ENCODE peak calls at places on chromosomes 5 and 9, in nine cellular contexts. One of them, this sample, is unnamed.

GRCh38 chr9:28805197-28805596 is 1231.9 kb upstream of the C9orf72 start:
- DNase-seq in transverse colon: no peak
- DNase-seq in stomach: no peak
- DNase-seq in K562: no peak
- DNase-seq in GM23338: no peak
- DNase-seq in GM12878: no peak
- DNase-seq in SK-N-SH: peak
- DNase-seq in prostate gland: no peak
- DNase-seq in GM12892: no peak
- DNase-seq in this sample: no peak

GRCh38 chr5:51389582-51390463 is 6.6 kb downstream of the ISL1 start:
- DNase-seq in transverse colon: no peak
- DNase-seq in stomach: no peak
- DNase-seq in K562: no peak
- DNase-seq in GM23338: peak
- DNase-seq in GM12878: no peak
- DNase-seq in SK-N-SH: peak
- DNase-seq in prostate gland: no peak
- DNase-seq in GM12892: no peak
- DNase-seq in this sample: no peak

GRCh38 chr5:111389390-111390082 is 122.8 kb downstream of the STARD4 start:
- DNase-seq in transverse colon: no peak
- DNase-seq in stomach: no peak
- DNase-seq in K562: no peak
- DNase-seq in GM23338: no peak
- DNase-seq in GM12878: no peak
- DNase-seq in SK-N-SH: no peak
- DNase-seq in prostate gland: no peak
- DNase-seq in GM12892: no peak
- DNase-seq in this sample: no peak

GRCh38 chr5:153623906-153624765 is 133.7 kb downstream of the GRIA1 start:
- DNase-seq in transverse colon: no peak
- DNase-seq in stomach: no peak
- DNase-seq in K562: no peak
- DNase-seq in GM23338: no peak
- DNase-seq in GM12878: no peak
- DNase-seq in SK-N-SH: no peak
- DNase-seq in prostate gland: no peak
- DNase-seq in GM12892: no peak
- DNase-seq in this sample: no peak

GRCh38 chr9:78298046-78298511 is 1.2 kb downstream of the PSAT1 start:
- DNase-seq in transverse colon: no peak
- DNase-seq in stomach: no peak
- DNase-seq in K562: peak
- DNase-seq in GM23338: peak
- DNase-seq in GM12878: no peak
- DNase-seq in SK-N-SH: peak
- DNase-seq in prostate gland: no peak
- DNase-seq in GM12892: no peak
- DNase-seq in this sample: peak

GRCh38 chr5:60334281-60334713 is 365.7 kb downstream of the DEPDC1B start:
- DNase-seq in transverse colon: no peak
- DNase-seq in stomach: no peak
- DNase-seq in K562: no peak
- DNase-seq in GM23338: no peak
- DNase-seq in GM12878: no peak
- DNase-seq in SK-N-SH: no peak
- DNase-seq in prostate gland: no peak
- DNase-seq in GM12892: no peak
- DNase-seq in this sample: no peak

GRCh38 chr9:132937463-132937901 is 6.9 kb downstream of the TSC1 start:
- DNase-seq in transverse colon: no peak
- DNase-seq in stomach: no peak
- DNase-seq in K562: no peak
- DNase-seq in GM23338: no peak
- DNase-seq in GM12878: no peak
- DNase-seq in SK-N-SH: no peak
- DNase-seq in prostate gland: no peak
- DNase-seq in GM12892: no peak
- DNase-seq in this sample: no peak

GRCh38 chr9:97419315-97419867 is 7.5 kb downstream of the TDRD7 start:
- DNase-seq in transverse colon: no peak
- DNase-seq in stomach: no peak
- DNase-seq in K562: no peak
- DNase-seq in GM23338: no peak
- DNase-seq in GM12878: no peak
- DNase-seq in SK-N-SH: no peak
- DNase-seq in prostate gland: no peak
- DNase-seq in GM12892: no peak
- DNase-seq in this sample: no peak

GRCh38 chr5:920321-920720 is 27.6 kb downstream of the TRIP13 start:
- DNase-seq in transverse colon: no peak
- DNase-seq in stomach: no peak
- DNase-seq in K562: no peak
- DNase-seq in GM23338: no peak
- DNase-seq in GM12878: no peak
- DNase-seq in SK-N-SH: no peak
- DNase-seq in prostate gland: no peak
- DNase-seq in GM12892: no peak
- DNase-seq in this sample: no peak

GRCh38 chr5:921456-921855 is 28.8 kb downstream of the TRIP13 start:
- DNase-seq in transverse colon: no peak
- DNase-seq in stomach: no peak
- DNase-seq in K562: no peak
- DNase-seq in GM23338: no peak
- DNase-seq in GM12878: no peak
- DNase-seq in SK-N-SH: no peak
- DNase-seq in prostate gland: no peak
- DNase-seq in GM12892: no peak
- DNase-seq in this sample: no peak

GRCh38 chr5:922041-922744 is 29.5 kb downstream of the TRIP13 start:
- DNase-seq in transverse colon: no peak
- DNase-seq in stomach: no peak
- DNase-seq in K562: no peak
- DNase-seq in GM23338: no peak
- DNase-seq in GM12878: no peak
- DNase-seq in SK-N-SH: no peak
- DNase-seq in prostate gland: no peak
- DNase-seq in GM12892: no peak
- DNase-seq in this sample: no peak

GRCh38 chr5:923473-923873 is 30.8 kb downstream of the TRIP13 start:
- DNase-seq in transverse colon: peak
- DNase-seq in stomach: peak
- DNase-seq in K562: peak
- DNase-seq in GM23338: peak
- DNase-seq in GM12878: no peak
- DNase-seq in SK-N-SH: peak
- DNase-seq in prostate gland: peak
- DNase-seq in GM12892: peak
- DNase-seq in this sample: peak

GRCh38 chr5:922745-923472 is 30.2 kb downstream of the TRIP13 start:
- DNase-seq in transverse colon: no peak
- DNase-seq in stomach: no peak
- DNase-seq in K562: no peak
- DNase-seq in GM23338: no peak
- DNase-seq in GM12878: no peak
- DNase-seq in SK-N-SH: peak
- DNase-seq in prostate gland: no peak
- DNase-seq in GM12892: no peak
- DNase-seq in this sample: no peak
- TF ChIP-seq POLR2AphosphoS5 in transverse colon: no peak
- TF ChIP-seq POLR2AphosphoS5 in stomach: no peak
- TF ChIP-seq POLR2AphosphoS5 in K562: no peak
- TF ChIP-seq POLR2AphosphoS5 in GM23338: no peak
- TF ChIP-seq POLR2AphosphoS5 in GM12878: no peak
- TF ChIP-seq POLR2AphosphoS5 in SK-N-SH: no peak
- TF ChIP-seq POLR2AphosphoS5 in prostate gland: no peak
- TF ChIP-seq POLR2AphosphoS5 in GM12892: no peak
- TF ChIP-seq POLR2AphosphoS5 in this sample: no peak

GRCh38 chr5:148085934-148086333 is 22.2 kb downstream of the SPINK5 start:
- DNase-seq in transverse colon: no peak
- DNase-seq in stomach: no peak
- DNase-seq in K562: no peak
- DNase-seq in GM23338: no peak
- DNase-seq in GM12878: no peak
- DNase-seq in SK-N-SH: no peak
- DNase-seq in prostate gland: no peak
- DNase-seq in GM12892: no peak
- DNase-seq in this sample: no peak
- TF ChIP-seq POLR2AphosphoS5 in transverse colon: no peak
- TF ChIP-seq POLR2AphosphoS5 in stomach: no peak
- TF ChIP-seq POLR2AphosphoS5 in K562: no peak
- TF ChIP-seq POLR2AphosphoS5 in GM23338: no peak
- TF ChIP-seq POLR2AphosphoS5 in GM12878: no peak
- TF ChIP-seq POLR2AphosphoS5 in SK-N-SH: no peak
- TF ChIP-seq POLR2AphosphoS5 in prostate gland: no peak
- TF ChIP-seq POLR2AphosphoS5 in GM12892: no peak
- TF ChIP-seq POLR2AphosphoS5 in this sample: no peak

DNA sequence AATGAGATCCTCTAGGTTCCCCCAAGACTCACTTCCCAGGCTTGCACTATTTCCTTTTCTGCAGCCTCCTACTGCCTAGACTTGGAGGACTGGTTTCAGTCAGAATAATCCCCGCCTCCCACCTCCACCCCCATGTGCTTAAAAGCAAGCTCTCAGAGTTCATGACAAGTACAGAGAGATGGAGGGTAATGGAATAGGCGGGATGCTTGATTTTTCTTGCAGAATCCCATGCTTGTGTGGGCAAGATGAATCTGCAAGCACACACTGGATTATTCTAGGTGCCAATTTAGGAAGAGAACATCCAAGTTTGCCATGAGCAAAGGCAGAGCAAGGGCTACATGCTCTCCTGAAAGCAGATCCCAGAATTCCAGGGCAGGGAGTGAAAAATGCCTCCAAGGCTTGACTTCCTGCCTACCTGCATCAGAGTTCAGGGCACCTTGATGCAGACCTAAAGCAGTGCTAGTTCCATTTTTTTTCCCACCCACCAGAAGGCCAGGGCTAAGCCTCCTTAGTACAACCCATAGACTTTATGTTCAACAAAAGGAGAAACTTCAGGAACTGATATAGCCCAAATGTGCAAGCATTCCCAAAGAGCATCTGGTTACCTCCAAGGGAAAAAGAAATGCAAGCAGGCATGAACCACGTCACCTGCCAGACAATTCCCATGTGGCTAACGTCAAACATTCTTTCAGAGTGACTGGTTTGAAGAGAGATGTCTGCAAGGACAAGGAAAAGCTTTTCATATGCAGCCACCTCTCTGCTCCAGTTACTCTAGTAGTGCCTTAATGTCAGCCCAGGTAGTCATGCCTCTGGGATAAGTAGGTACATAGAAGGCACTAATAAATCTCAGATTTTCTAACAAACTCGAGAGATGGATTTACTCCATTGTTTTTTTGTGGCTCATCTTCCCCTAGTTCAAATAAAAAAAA is 97.1 kb upstream of the IFNK start:
- DNase-seq in transverse colon: no peak
- DNase-seq in stomach: no peak
- DNase-seq in K562: no peak
- DNase-seq in GM23338: peak
- DNase-seq in GM12878: no peak
- DNase-seq in SK-N-SH: no peak
- DNase-seq in prostate gland: no peak
- DNase-seq in GM12892: no peak
- DNase-seq in this sample: no peak
- TF ChIP-seq POLR2AphosphoS5 in transverse colon: no peak
- TF ChIP-seq POLR2AphosphoS5 in stomach: peak
- TF ChIP-seq POLR2AphosphoS5 in K562: no peak
- TF ChIP-seq POLR2AphosphoS5 in GM23338: no peak
- TF ChIP-seq POLR2AphosphoS5 in GM12878: no peak
- TF ChIP-seq POLR2AphosphoS5 in SK-N-SH: peak
- TF ChIP-seq POLR2AphosphoS5 in prostate gland: no peak
- TF ChIP-seq POLR2AphosphoS5 in GM12892: no peak
- TF ChIP-seq POLR2AphosphoS5 in this sample: no peak

GRCh38 chr5:124630767-124631704 is 115.4 kb downstream of the ZNF608 start:
- DNase-seq in transverse colon: no peak
- DNase-seq in stomach: no peak
- DNase-seq in K562: no peak
- DNase-seq in GM23338: no peak
- DNase-seq in GM12878: no peak
- DNase-seq in SK-N-SH: no peak
- DNase-seq in prostate gland: no peak
- DNase-seq in GM12892: no peak
- DNase-seq in this sample: no peak

GRCh38 chr5:124626053-124626452 is 120.4 kb downstream of the ZNF608 start:
- DNase-seq in transverse colon: no peak
- DNase-seq in stomach: no peak
- DNase-seq in K562: no peak
- DNase-seq in GM23338: no peak
- DNase-seq in GM12878: no peak
- DNase-seq in SK-N-SH: no peak
- DNase-seq in prostate gland: no peak
- DNase-seq in GM12892: no peak
- DNase-seq in this sample: no peak

GRCh38 chr5:124628251-124628650 is 118.2 kb downstream of the ZNF608 start:
- DNase-seq in transverse colon: no peak
- DNase-seq in stomach: no peak
- DNase-seq in K562: no peak
- DNase-seq in GM23338: no peak
- DNase-seq in GM12878: no peak
- DNase-seq in SK-N-SH: no peak
- DNase-seq in prostate gland: no peak
- DNase-seq in GM12892: no peak
- DNase-seq in this sample: no peak

GRCh38 chr5:124627815-124628214 is 118.6 kb downstream of the ZNF608 start:
- DNase-seq in transverse colon: no peak
- DNase-seq in stomach: no peak
- DNase-seq in K562: no peak
- DNase-seq in GM23338: no peak
- DNase-seq in GM12878: no peak
- DNase-seq in SK-N-SH: no peak
- DNase-seq in prostate gland: no peak
- DNase-seq in GM12892: no peak
- DNase-seq in this sample: no peak

DNA sequence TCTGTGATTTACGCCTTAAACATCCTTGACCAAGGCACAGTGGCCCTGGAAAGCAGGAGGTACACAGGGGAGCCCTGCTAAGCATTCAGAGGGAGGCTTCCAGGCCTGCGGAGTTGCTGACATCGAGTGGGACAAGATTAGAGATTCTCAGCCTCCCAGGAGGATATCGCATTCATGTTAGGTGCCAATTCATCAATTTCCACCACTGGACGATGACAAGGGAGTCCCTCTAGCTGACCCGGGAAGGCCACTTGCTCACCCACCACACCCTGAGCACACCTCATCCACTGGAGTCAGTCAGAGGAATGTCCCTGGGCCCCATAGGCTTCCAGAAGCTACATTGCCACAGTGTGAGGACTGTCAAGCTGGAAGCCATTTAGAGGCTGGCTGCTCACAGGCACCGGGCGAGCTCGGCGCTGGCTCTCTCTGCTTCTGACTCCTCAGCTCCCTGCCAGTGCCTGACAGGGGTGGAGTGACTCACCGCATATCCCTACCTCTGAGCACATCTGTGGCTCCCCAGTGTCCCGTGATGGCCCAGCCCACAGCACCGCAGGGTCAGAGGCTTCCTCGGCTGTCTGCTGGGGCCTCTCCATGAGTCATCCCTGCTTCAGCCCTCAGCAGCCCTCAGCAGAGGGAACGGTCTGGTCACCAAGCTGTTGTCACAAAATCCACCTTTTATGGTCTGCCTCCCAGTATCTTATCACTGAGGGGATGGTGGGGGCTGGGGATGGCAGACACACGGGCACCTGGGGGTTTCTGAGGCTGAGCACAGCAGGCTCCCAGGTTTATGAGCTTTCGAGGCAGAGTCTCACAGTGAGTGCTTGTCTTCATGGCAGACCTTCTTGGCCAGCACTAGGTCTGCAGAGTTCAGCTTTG is 117.5 kb downstream of the ZNF608 start:
- DNase-seq in transverse colon: no peak
- DNase-seq in stomach: no peak
- DNase-seq in K562: peak
- DNase-seq in GM23338: no peak
- DNase-seq in GM12878: no peak
- DNase-seq in SK-N-SH: no peak
- DNase-seq in prostate gland: no peak
- DNase-seq in GM12892: no peak
- DNase-seq in this sample: no peak
- TF ChIP-seq POLR2AphosphoS5 in transverse colon: no peak
- TF ChIP-seq POLR2AphosphoS5 in stomach: no peak
- TF ChIP-seq POLR2AphosphoS5 in K562: peak
- TF ChIP-seq POLR2AphosphoS5 in GM23338: no peak
- TF ChIP-seq POLR2AphosphoS5 in GM12878: no peak
- TF ChIP-seq POLR2AphosphoS5 in SK-N-SH: peak
- TF ChIP-seq POLR2AphosphoS5 in prostate gland: no peak
- TF ChIP-seq POLR2AphosphoS5 in GM12892: no peak
- TF ChIP-seq POLR2AphosphoS5 in this sample: no peak